ENCODE peak calls at places on chromosomes 7 and 10, in five cellular contexts. B is GM12878, F is GM04503, O is GM23248, N is BJ. G is an unnamed sample.

GRCh38 chr10:132279873-132280645 is 27.7 kb downstream of the STK32C start:
- DNase-seq in F (no peak), N (no peak), O (no peak), B (no peak), G (no peak)

GRCh38 chr10:78913219-78914059 is 155.3 kb upstream of the ZMIZ1 start:
- DNase-seq in B (no peak), N (no peak), O (no peak), F (no peak), G (no peak)

GRCh38 chr7:13800694-13801448 is 188.6 kb downstream of the ETV1 start:
- DNase-seq in O (peak), B (no peak), N (no peak), F (no peak), G (no peak)

GRCh38 chr10:125639846-125640245 is 43.1 kb downstream of the TEX36 start:
- DNase-seq in N (no peak), O (peak), B (no peak), F (peak), G (no peak)

GRCh38 chr10:7756360-7756992 is 31.3 kb downstream of the KIN start:
- DNase-seq in B (no peak), N (no peak), F (no peak), O (peak), G (no peak)

GRCh38 chr7:2659556-2660358 is 28.0 kb downstream of the TTYH3 start:
- DNase-seq in O (no peak), F (no peak), N (no peak), B (no peak), G (no peak)

GRCh38 chr10:49359349-49360231 is 36.3 kb downstream of the DRGX start:
- DNase-seq in O (peak), N (no peak), F (no peak), B (no peak), G (no peak)

GRCh38 chr7:101923276-101923985 is 106.0 kb downstream of the CUX1 start:
- DNase-seq in O (peak), N (peak), F (peak), B (no peak), G (no peak)

GRCh38 chr10:72612203-72612826 is 13.6 kb downstream of the MICU1 start:
- DNase-seq in B (no peak), O (peak), F (no peak), N (no peak), G (no peak)

GRCh38 chr7:113774182-113774807 is 144.5 kb downstream of the PPP1R3A start:
- DNase-seq in B (no peak), O (peak), F (no peak), N (peak), G (no peak)

GRCh38 chr7:3911685-3912084 is 610.6 kb downstream of the SDK1 start:
- DNase-seq in O (no peak), F (no peak), N (no peak), B (no peak), G (no peak)

GRCh38 chr10:121927841-121928527 is at the start of gene ATE1:
- DNase-seq in F (peak), O (peak), B (no peak), N (peak), G (peak)

GRCh38 chr7:56046728-56047445 is 4.4 kb downstream of the PSPH start:
- DNase-seq in O (peak), N (peak), F (peak), B (no peak), G (no peak)

GRCh38 chr7:128396357-128396756 is 13.4 kb downstream of the IMPDH1 start:
- DNase-seq in B (no peak), F (no peak), O (no peak), N (no peak), G (no peak)

GRCh38 chr7:50534690-50535290 is 30.4 kb downstream of the DDC start:
- DNase-seq in B (no peak), O (peak), N (peak), F (peak), G (no peak)

GRCh38 chr10:129094813-129095212 is 372.2 kb upstream of the MGMT start:
- DNase-seq in N (no peak), B (no peak), O (no peak), F (no peak), G (no peak)

GRCh38 chr7:53350241-53350640 is 314.8 kb downstream of the POM121L12 start:
- DNase-seq in O (no peak), F (no peak), B (no peak), N (no peak), G (no peak)

GRCh38 chr10:588246-589165 is 101.0 kb downstream of the DIP2C start:
- DNase-seq in F (no peak), N (no peak), O (peak), B (no peak), G (no peak)

GRCh38 chr7:22597845-22598244 is 97.9 kb upstream of the STEAP1B start:
- DNase-seq in F (no peak), O (peak), N (no peak), B (no peak), G (no peak)

GRCh38 chr7:132154695-132155471 is 421.4 kb downstream of the PLXNA4 start:
- DNase-seq in O (no peak), N (no peak), F (no peak), B (no peak), G (no peak)

GRCh38 chr7:80711521-80711920 is 73.1 kb downstream of the CD36 start:
- DNase-seq in B (no peak), O (peak), F (peak), N (no peak), G (no peak)

GRCh38 chr10:15370212-15370740 is 813 bp downstream of the FAM171A1 start:
- DNase-seq in B (no peak), O (peak), F (no peak), N (no peak), G (no peak)

GRCh38 chr7:42180806-42181205 is 56.2 kb downstream of the GLI3 start:
- DNase-seq in B (no peak), N (no peak), F (no peak), O (no peak), G (no peak)

GRCh38 chr10:18214692-18215563 is 74.7 kb downstream of the CACNB2 start:
- DNase-seq in N (no peak), O (peak), F (no peak), B (no peak), G (no peak)

GRCh38 chr7:155620497-155620896 is 24.0 kb upstream of the RBM33 start:
- DNase-seq in N (no peak), F (no peak), O (no peak), B (no peak), G (no peak)

G was measured in central memory CD8-positive, alpha-beta T cell.